ENCODE peak calls at places on chromosomes 6 and 20, in eight cellular contexts. P is Panc1; L is naive thymus-derived CD4-positive, alpha-beta T cell; T is H1; S is testis; N is trophoblast cell; O is SK-N-SH; Q is right atrium auricular region. H is an unnamed sample. For H3K27me3, the result is how much of the 10 kb centered on the place peaks cover.

GRCh38 chr20:10654630-10655029 is 19.2 kb downstream of the JAG1 start:
- DNase-seq in P (no peak), L (no peak), T (no peak), S (no peak), N (no peak), O (peak), Q (no peak), H (no peak)

GRCh38 chr6:72748759-72749158 is 126.9 kb downstream of the KCNQ5 start:
- DNase-seq in P (no peak), L (no peak), T (no peak), S (no peak), N (no peak), O (no peak), Q (no peak), H (no peak)

GRCh38 chr6:16316741-16317251 is 78.4 kb downstream of the GMPR start:
- DNase-seq in P (no peak), L (peak), T (no peak), S (peak), N (peak), O (peak), Q (no peak), H (peak)

GRCh38 chr6:130602151-130602770 is 224.9 kb upstream of the SMLR1 start:
- DNase-seq in P (peak), L (no peak), T (no peak), S (no peak), N (peak), O (no peak), Q (no peak), H (no peak)

GRCh38 chr20:63194007-63194820 is 21.7 kb downstream of the YTHDF1 start:
- DNase-seq in P (no peak), L (no peak), T (no peak), S (no peak), N (no peak), O (no peak), Q (no peak), H (no peak)

GRCh38 chr20:52667358-52667757 is 304.8 kb upstream of the TSHZ2 start:
- DNase-seq in P (no peak), L (no peak), T (no peak), S (no peak), N (no peak), O (no peak), Q (no peak), H (no peak)

GRCh38 chr6:70008189-70008588 is 141.8 kb downstream of the COL19A1 start:
- DNase-seq in P (no peak), L (no peak), T (no peak), S (no peak), N (no peak), O (no peak), Q (no peak), H (no peak)

GRCh38 chr6:18016133-18016532 is 28.7 kb upstream of the KIF13A start:
- DNase-seq in P (no peak), L (no peak), T (no peak), S (no peak), N (peak), O (no peak), Q (no peak), H (no peak)

GRCh38 chr6:18207949-18208348 is 52.7 kb downstream of the KDM1B start:
- DNase-seq in P (no peak), L (no peak), T (no peak), S (no peak), N (no peak), O (no peak), Q (no peak), H (no peak)

GRCh38 chr6:2232445-2232844 is 13.0 kb downstream of the GMDS start:
- DNase-seq in P (no peak), L (no peak), T (no peak), S (no peak), N (no peak), O (no peak), Q (no peak), H (no peak)

GRCh38 chr6:16700202-16700997 is 60.9 kb downstream of the ATXN1 start:
- DNase-seq in P (no peak), L (peak), T (no peak), S (no peak), N (no peak), O (no peak), Q (no peak), H (no peak)

GRCh38 chr6:13998356-13998755 is 73.6 kb downstream of the RNF182 start:
- DNase-seq in P (no peak), L (no peak), T (no peak), S (no peak), N (no peak), O (no peak), Q (no peak), H (no peak)

DNA sequence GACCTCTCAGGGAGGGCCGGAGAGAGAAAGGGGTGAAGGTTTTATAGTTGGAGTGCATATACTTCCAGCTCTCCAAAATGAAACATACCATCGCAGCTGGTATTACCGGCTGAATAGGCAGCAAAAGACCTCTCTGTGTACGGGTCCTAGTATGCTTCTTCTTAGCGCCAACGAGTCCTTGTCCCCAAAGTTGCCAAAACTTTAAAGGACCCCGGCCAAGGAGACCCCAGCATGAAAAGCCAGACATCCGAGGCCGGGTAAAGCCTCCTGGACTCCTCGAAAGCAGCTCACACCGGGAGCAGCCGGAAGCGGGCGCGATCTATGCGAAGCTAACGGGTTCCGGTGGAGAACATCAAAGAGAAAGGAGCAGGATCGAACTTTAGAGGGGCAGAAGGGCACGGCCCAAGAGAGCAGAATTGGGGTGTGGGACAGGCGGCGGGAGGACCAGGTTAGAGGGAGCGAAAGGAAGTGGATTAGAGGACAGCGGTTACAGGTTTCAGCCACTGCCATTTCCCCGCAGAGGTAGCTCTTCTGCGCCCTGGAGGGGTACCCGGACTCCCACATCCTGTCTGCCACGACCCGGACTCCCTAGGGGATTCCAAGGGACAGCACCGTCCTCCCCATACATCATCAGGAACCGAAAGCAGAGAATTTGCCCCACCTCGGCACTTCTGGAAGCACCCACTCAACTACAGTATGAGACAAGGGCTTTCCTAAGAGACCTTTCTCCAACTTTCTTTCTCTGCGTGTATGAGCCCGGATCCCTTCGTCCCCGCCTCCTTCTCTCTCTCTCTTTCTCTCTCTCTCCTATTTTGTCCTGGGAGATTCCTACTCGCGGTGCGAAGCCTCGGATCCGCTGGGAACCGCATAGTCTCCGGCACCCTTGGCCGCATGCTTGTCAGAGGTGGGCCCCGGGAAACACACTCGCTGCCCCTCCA is 602 bp upstream of the VGLL2 start:
- DNase-seq in P (no peak), L (no peak), T (peak), S (peak), N (peak), O (peak), Q (no peak), H (peak)
- H3K27me3 ChIP-seq in P (half or more), L (under half), T (half or more), S (under half), N (half or more), O (half or more), Q (half or more), H (half or more)

GRCh38 chr20:53899351-53900167 is 170.8 kb downstream of the BCAS1 start:
- DNase-seq in P (peak), L (peak), T (no peak), S (no peak), N (no peak), O (peak), Q (no peak), H (peak)
- H3K4me3 ChIP-seq in P (no peak), L (no peak), T (no peak), S (no peak), N (no peak), O (no peak), Q (no peak), H (no peak)

GRCh38 chr20:23087587-23088275 is 1.6 kb upstream of the CD93 start:
- DNase-seq in P (no peak), L (no peak), T (no peak), S (no peak), N (no peak), O (no peak), Q (no peak), H (no peak)
- H3K27ac ChIP-seq in P (no peak), L (no peak), T (no peak), S (peak), N (no peak), O (no peak), Q (peak), H (no peak)

GRCh38 chr20:25587536-25587935 is 2.2 kb upstream of the NINL start:
- DNase-seq in P (no peak), L (no peak), T (no peak), S (no peak), N (no peak), O (no peak), Q (no peak), H (no peak)
- H3K27me3 ChIP-seq in P (under half), L (under half), T (under half), S (under half), N (under half), O (under half), Q (under half), H (under half)

GRCh38 chr20:37096415-37097039 is 730 bp upstream of the RBL1 start:
- DNase-seq in P (no peak), L (no peak), T (no peak), S (peak), N (no peak), O (no peak), Q (no peak), H (no peak)
- H3K4me3 ChIP-seq in P (peak), L (peak), T (peak), S (peak), N (no peak), O (peak), Q (peak), H (peak)

GRCh38 chr20:22717466-22717865 is 133.1 kb upstream of the FOXA2 start:
- DNase-seq in P (no peak), L (no peak), T (no peak), S (no peak), N (no peak), O (no peak), Q (peak), H (no peak)
- H3K27ac ChIP-seq in P (no peak), L (no peak), T (no peak), S (no peak), N (no peak), O (no peak), Q (peak), H (no peak)

DNA sequence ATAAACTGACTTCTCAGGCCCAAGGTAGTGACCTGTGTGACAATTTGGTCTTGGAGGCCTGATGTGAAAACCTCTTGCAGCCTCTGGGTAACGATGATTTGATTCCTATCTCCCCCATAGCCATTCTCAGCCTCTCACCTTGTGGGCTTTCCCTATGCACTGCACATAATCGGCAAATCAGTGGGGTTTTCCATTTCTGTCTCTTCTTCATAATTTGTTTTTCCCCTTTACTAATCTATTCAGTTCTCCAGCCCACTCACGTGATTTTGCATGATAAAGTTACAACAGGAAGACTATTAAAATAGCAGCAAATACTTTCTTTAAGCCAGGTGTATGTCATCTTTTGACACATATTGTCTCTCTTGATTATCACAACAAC is 893.7 kb downstream of the TFAP2A start:
- DNase-seq in P (no peak), L (no peak), T (no peak), S (no peak), N (no peak), O (no peak), Q (no peak), H (no peak)
- H3K27me3 ChIP-seq in P (under half), L (under half), T (under half), S (under half), N (under half), O (under half), Q (under half), H (under half)

GRCh38 chr6:109483744-109484075 is 691 bp upstream of the ZBTB24 start:
- DNase-seq in P (no peak), L (no peak), T (no peak), S (no peak), N (no peak), O (no peak), Q (no peak), H (no peak)

GRCh38 chr6:109478848-109479624 is 4.0 kb downstream of the ZBTB24 start:
- DNase-seq in P (no peak), L (no peak), T (no peak), S (no peak), N (no peak), O (no peak), Q (no peak), H (no peak)

GRCh38 chr6:109482913-109483743 is at the start of gene ZBTB24:
- DNase-seq in P (no peak), L (peak), T (peak), S (peak), N (peak), O (peak), Q (peak), H (peak)

GRCh38 chr6:109478222-109478805 is 4.7 kb downstream of the ZBTB24 start:
- DNase-seq in P (no peak), L (no peak), T (no peak), S (no peak), N (no peak), O (no peak), Q (no peak), H (no peak)

DNA sequence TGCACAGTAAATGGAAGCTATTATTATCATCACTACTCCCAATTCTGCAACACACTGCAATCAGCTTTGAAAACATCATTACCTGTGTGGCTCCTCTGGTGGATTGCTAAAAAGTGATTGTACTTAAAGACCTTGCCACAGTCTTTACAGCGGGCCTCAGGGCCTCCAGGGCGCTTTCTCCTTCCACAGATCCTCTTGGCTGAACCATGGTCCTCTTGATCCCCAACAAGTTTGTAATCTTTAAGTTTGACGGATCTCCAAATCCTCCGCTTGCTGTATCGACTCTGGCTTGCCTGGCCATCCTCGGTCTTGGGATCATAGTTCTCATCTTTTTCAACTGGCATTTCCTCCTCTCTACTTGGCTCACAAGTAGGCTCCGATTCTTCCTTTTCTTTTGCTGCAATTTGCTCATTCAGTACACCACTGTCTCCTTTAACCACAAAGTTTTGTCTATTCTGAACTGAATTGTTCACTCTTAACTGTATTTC is 2.0 kb downstream of the ZBTB24 start:
- DNase-seq in P (no peak), L (no peak), T (no peak), S (no peak), N (no peak), O (no peak), Q (no peak), H (no peak)
- H3K4me3 ChIP-seq in P (no peak), L (peak), T (no peak), S (no peak), N (no peak), O (no peak), Q (no peak), H (no peak)

GRCh38 chr20:57632286-57632685 is 12.1 kb upstream of the ZBP1 start:
- DNase-seq in P (no peak), L (no peak), T (no peak), S (no peak), N (no peak), O (no peak), Q (no peak), H (no peak)

GRCh38 chr20:57627339-57627738 is 7.1 kb upstream of the ZBP1 start:
- DNase-seq in P (no peak), L (no peak), T (peak), S (no peak), N (no peak), O (no peak), Q (peak), H (no peak)

GRCh38 chr20:57633945-57634491 is 13.8 kb upstream of the ZBP1 start:
- DNase-seq in P (no peak), L (peak), T (no peak), S (no peak), N (no peak), O (no peak), Q (no peak), H (no peak)

GRCh38 chr20:57627972-57628650 is 7.9 kb upstream of the ZBP1 start:
- DNase-seq in P (no peak), L (peak), T (peak), S (peak), N (no peak), O (no peak), Q (peak), H (no peak)

DNA sequence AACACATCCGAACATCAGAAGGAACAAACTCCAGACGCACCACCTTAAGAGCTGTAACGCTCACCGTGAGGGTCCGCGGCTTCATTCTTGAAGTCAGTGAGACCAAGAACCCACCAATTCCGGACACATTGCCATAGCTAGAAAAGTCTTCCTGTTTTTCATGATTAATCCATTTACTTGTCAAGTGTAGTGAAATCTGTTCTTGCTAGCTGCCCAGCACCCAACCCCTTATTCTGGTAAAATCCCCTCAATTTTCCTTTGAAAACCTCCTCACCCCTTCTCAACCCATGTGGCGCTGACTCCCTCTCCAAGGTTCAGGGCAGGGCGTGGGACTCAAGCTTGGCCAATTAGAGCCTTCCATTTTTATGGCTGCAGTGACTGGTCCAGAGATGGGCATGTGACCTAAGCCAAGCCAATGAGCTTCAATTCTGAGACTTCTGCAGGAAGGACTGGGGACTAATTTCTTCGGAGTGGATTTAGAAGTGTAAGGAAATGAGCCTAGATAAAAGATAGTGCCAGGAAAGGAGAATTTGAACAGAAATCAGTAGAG is 9.8 kb upstream of the ZBP1 start:
- DNase-seq in P (no peak), L (peak), T (peak), S (peak), N (no peak), O (no peak), Q (peak), H (no peak)
- H3K27ac ChIP-seq in P (no peak), L (peak), T (no peak), S (no peak), N (no peak), O (no peak), Q (no peak), H (no peak)

H was measured in WERI-Rb-1.